ENCODE peak calls at places on chromosomes 3 and 15, in six cellular contexts. V is GM12878, U is endothelial cell of umbilical vein, I is HepG2, K is A549, N is K562. H is an unnamed sample.

GRCh38 chr15:42371125-42371524 is 11.8 kb downstream of the CAPN3 start:
- DNase-seq in V (no peak), U (no peak), I (peak), K (no peak), N (peak), H (peak)

GRCh38 chr3:157087398-157088132 is 72.4 kb downstream of the CCNL1 start:
- DNase-seq in V (no peak), U (no peak), I (no peak), K (no peak), N (no peak), H (no peak)

GRCh38 chr15:97672586-97672985 is 287.9 kb upstream of the ARRDC4 start:
- DNase-seq in V (no peak), U (no peak), I (no peak), K (no peak), N (no peak), H (no peak)

GRCh38 chr15:63157891-63158431 is 684 bp upstream of the RPS27L start:
- DNase-seq in V (no peak), U (peak), I (peak), K (peak), N (peak), H (peak)

GRCh38 chr3:182940266-182940808 is 40.0 kb downstream of the DCUN1D1 start:
- DNase-seq in V (no peak), U (no peak), I (no peak), K (no peak), N (no peak), H (no peak)

GRCh38 chr15:35481992-35482391 is 64.0 kb downstream of the DPH6 start:
- DNase-seq in V (no peak), U (peak), I (no peak), K (peak), N (no peak), H (no peak)

GRCh38 chr3:152200476-152201422 is 68.0 kb upstream of the MBNL1 start:
- DNase-seq in V (no peak), U (peak), I (no peak), K (no peak), N (no peak), H (peak)

GRCh38 chr15:89958107-89958805 is 42.9 kb upstream of the ZNF710 start:
- DNase-seq in V (no peak), U (no peak), I (peak), K (no peak), N (no peak), H (no peak)

GRCh38 chr15:65099336-65099735 is 15.7 kb downstream of the UBAP1L start:
- DNase-seq in V (no peak), U (no peak), I (no peak), K (no peak), N (no peak), H (no peak)

GRCh38 chr15:74277245-74277644 is 41.1 kb downstream of the CCDC33 start:
- DNase-seq in V (no peak), U (no peak), I (no peak), K (no peak), N (no peak), H (no peak)

GRCh38 chr3:16060358-16060852 is 114.1 kb upstream of the GALNT15 start:
- DNase-seq in V (no peak), U (peak), I (peak), K (peak), N (no peak), H (no peak)

GRCh38 chr15:57307527-57308193 is 68.6 kb upstream of the CGNL1 start:
- DNase-seq in V (no peak), U (no peak), I (peak), K (no peak), N (no peak), H (no peak)

GRCh38 chr3:67689806-67690205 is 35.4 kb upstream of the SUCLG2 start:
- DNase-seq in V (no peak), U (no peak), I (peak), K (no peak), N (no peak), H (no peak)

GRCh38 chr3:129310111-129310601 is 31.5 kb downstream of the HMCES start:
- DNase-seq in V (no peak), U (no peak), I (peak), K (no peak), N (no peak), H (no peak)

GRCh38 chr15:36330598-36330997 is 248.8 kb upstream of the CDIN1 start:
- DNase-seq in V (no peak), U (no peak), I (no peak), K (no peak), N (no peak), H (no peak)

GRCh38 chr3:189270248-189270832 is 98.6 kb downstream of the TPRG1 start:
- DNase-seq in V (no peak), U (peak), I (peak), K (peak), N (no peak), H (peak)

GRCh38 chr15:80550219-80550909 is 144.7 kb upstream of the ABHD17C start:
- DNase-seq in V (peak), U (peak), I (peak), K (no peak), N (no peak), H (no peak)

GRCh38 chr15:48928877-48929538 is 34.7 kb downstream of the SHC4 start:
- DNase-seq in V (no peak), U (no peak), I (no peak), K (no peak), N (no peak), H (peak)

GRCh38 chr15:81002254-81003022 is 1.7 kb downstream of the TLNRD1 start:
- DNase-seq in V (no peak), U (peak), I (no peak), K (no peak), N (no peak), H (no peak)

GRCh38 chr3:154214320-154214719 is 93.1 kb downstream of the ARHGEF26 start:
- DNase-seq in V (no peak), U (no peak), I (no peak), K (no peak), N (no peak), H (no peak)

GRCh38 chr3:133944181-133944580 is 48.5 kb upstream of the RAB6B start:
- DNase-seq in V (no peak), U (peak), I (no peak), K (peak), N (no peak), H (peak)

GRCh38 chr15:40103124-40103858 is 5.4 kb downstream of the BMF start:
- DNase-seq in V (no peak), U (peak), I (no peak), K (no peak), N (no peak), H (no peak)

GRCh38 chr3:39540162-39540921 is 72.9 kb downstream of the MOBP start:
- DNase-seq in V (no peak), U (no peak), I (no peak), K (no peak), N (no peak), H (no peak)
- TF ChIP-seq CTCF in V (no peak), U (no peak), I (no peak), K (no peak), N (no peak), H (no peak)

GRCh38 chr3:103047640-103048370 is 613.0 kb downstream of the ZPLD1 start:
- DNase-seq in V (no peak), U (no peak), I (no peak), K (no peak), N (no peak), H (no peak)

GRCh38 chr3:103048371-103048722 is 613.5 kb downstream of the ZPLD1 start:
- DNase-seq in V (no peak), U (no peak), I (no peak), K (no peak), N (no peak), H (peak)

GRCh38 chr3:103055021-103055420 is 620.2 kb downstream of the ZPLD1 start:
- DNase-seq in V (no peak), U (no peak), I (no peak), K (no peak), N (no peak), H (no peak)

GRCh38 chr3:103056552-103056951 is 621.7 kb downstream of the ZPLD1 start:
- DNase-seq in V (no peak), U (no peak), I (peak), K (no peak), N (no peak), H (no peak)

DNA sequence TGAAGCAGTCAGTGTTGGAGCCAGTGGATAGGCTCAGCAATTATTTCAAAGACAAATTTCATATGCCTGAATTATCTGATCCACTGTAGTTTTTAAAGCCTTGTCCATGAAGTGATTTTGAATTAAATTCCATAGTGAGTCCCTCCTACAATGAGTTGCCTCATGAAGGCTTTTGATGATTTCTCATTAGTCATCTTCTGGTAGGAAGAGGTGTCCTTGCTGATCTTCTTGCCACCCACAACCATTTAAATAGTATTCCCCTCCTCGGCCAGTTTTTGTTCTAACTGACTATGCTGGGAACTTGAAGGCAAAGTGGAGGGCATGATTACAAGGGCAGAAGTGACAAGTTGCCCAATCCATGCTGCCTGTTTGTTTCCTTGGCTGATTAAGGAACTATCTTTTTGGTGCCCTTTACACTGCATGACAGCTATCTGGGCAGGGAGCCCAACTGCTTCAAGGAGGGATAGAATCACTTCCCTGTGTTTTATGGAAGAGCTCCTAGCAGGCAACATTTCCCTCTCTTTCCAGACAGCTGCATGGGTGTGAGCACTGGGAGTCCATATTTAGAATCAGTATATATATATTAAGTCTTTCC is 617.5 kb downstream of the ZPLD1 start:
- DNase-seq in V (no peak), U (no peak), I (no peak), K (no peak), N (no peak), H (peak)
- TF ChIP-seq MYC in V (no peak), U (no peak), I (no peak), K (no peak), N (no peak), H (no peak)

GRCh38 chr3:167742338-167742737 is 6.8 kb downstream of the SERPINI1 start:
- DNase-seq in V (no peak), U (no peak), I (no peak), K (no peak), N (no peak), H (no peak)
- TF ChIP-seq CTCF in V (no peak), U (no peak), I (no peak), K (no peak), N (no peak), H (no peak)

GRCh38 chr3:71305246-71306206 is 278.0 kb downstream of the FOXP1 start:
- DNase-seq in V (no peak), U (peak), I (peak), K (no peak), N (no peak), H (no peak)
- TF ChIP-seq MYC in V (no peak), U (no peak), I (no peak), K (no peak), N (no peak), H (no peak)

DNA sequence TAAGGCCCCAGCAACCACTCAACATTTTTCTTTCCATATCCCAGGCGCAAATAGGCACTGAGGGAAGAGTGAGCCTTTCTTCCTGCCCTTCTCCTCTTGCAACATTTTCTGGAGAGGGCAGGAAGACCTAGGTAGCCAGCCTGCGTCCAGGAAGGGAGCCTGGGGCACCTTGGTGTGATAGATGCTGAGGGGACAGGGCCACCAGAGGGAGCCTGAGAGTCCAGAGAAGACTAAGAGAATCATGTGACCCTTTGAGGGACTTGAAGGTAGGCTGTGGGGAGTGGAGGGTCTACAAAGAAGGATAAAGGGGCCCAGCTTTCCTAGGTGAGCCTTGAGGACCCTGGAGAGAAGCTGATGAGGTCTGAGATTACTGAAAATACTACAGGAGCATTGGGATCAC is 346.6 kb downstream of the CNTN6 start:
- DNase-seq in V (no peak), U (no peak), I (no peak), K (no peak), N (no peak), H (peak)
- TF ChIP-seq CTCF in V (peak), U (no peak), I (no peak), K (no peak), N (no peak), H (peak)

GRCh38 chr3:160473233-160473632 is 23.6 kb upstream of the TRIM59 start:
- DNase-seq in V (no peak), U (no peak), I (no peak), K (no peak), N (no peak), H (no peak)
- TF ChIP-seq MYC in V (no peak), U (no peak), I (no peak), K (no peak), N (no peak), H (no peak)

H was measured in NB4.